ENCODE peak calls at places on chromosome 16, in five cellular contexts. U is activated CD8-positive, alpha-beta memory T cell treated with anti-CD3 and anti-CD28 coated beads for 1 hour; X is B cell; A is right cardiac atrium; C is tibial artery. Q is an unnamed sample.

GRCh38 chr16:14511798-14512131 is 118.3 kb downstream of the PARN start:
- DNase-seq in U (no peak), X (no peak), A (no peak), C (no peak), Q (no peak)

GRCh38 chr16:84463221-84463620 is 41.2 kb downstream of the MEAK7 start:
- DNase-seq in U (no peak), X (no peak), A (no peak), C (peak; percentile 6), Q (no peak)

GRCh38 chr16:50440531-50440930 is 71.7 kb upstream of the BRD7 start:
- DNase-seq in U (no peak), X (no peak), A (no peak), C (no peak), Q (no peak)

GRCh38 chr16:54955757-54956156 is 25.1 kb downstream of the IRX5 start:
- DNase-seq in U (no peak), X (no peak), A (no peak), C (no peak), Q (no peak)

GRCh38 chr16:10970065-10970464 is 25.7 kb downstream of the CLEC16A start:
- DNase-seq in U (no peak), X (no peak), A (no peak), C (peak; percentile 63), Q (no peak)

GRCh38 chr16:49856741-49857330 is 924 bp upstream of the ZNF423 start:
- DNase-seq in U (no peak), X (peak; percentile 67), A (peak; percentile 93), C (peak; percentile 76), Q (no peak)

GRCh38 chr16:66168777-66169176 is 197.7 kb upstream of the CDH5 start:
- DNase-seq in U (no peak), X (no peak), A (no peak), C (no peak), Q (no peak)

GRCh38 chr16:2773188-2773968 is 3.7 kb downstream of the ELOB start:
- DNase-seq in U (no peak), X (no peak), A (no peak), C (no peak), Q (no peak)

GRCh38 chr16:88077328-88078108 is 126.3 kb downstream of the BANP start:
- DNase-seq in U (no peak), X (no peak), A (peak; percentile 49), C (no peak), Q (no peak)

GRCh38 chr16:89863741-89864391 is 9.5 kb upstream of the TCF25 start:
- DNase-seq in U (no peak), X (peak; percentile 74), A (peak; percentile 72), C (no peak), Q (peak; percentile 43)

GRCh38 chr16:73040136-73040535 is 7.8 kb downstream of the ZFHX3 start:
- DNase-seq in U (no peak), X (no peak), A (no peak), C (peak; percentile 16), Q (no peak)